ENCODE peak calls at places on chromosomes 16 and 17, in ten cellular contexts. K is HCT116, Q is body of pancreas, Z is lower leg skin, E is GM12892, H is suprapubic skin, Y is ovary, P is A549, V is thyroid gland, R is H1. C is an unnamed sample.

GRCh38 chr17:13490427-13490826 is 111.3 kb downstream of the HS3ST3A1 start:
- DNase-seq in K (no peak), Q (no peak), Z (no peak), E (no peak), H (no peak), Y (no peak), P (no peak), V (no peak), R (no peak), C (no peak)

GRCh38 chr17:75110307-75110937 is 653 bp downstream of the ARMC7 start:
- DNase-seq in K (no peak), Q (peak; percentile 42), Z (no peak), E (no peak), H (no peak), Y (no peak), P (peak; percentile 62), V (peak; percentile 30), R (peak; percentile 77), C (no peak)

GRCh38 chr17:78903101-78903779 is at the start of gene CEP295NL:
- DNase-seq in K (no peak), Q (peak; percentile 66), Z (no peak), E (no peak), H (no peak), Y (no peak), P (peak; percentile 57), V (peak; percentile 54), R (no peak), C (no peak)

GRCh38 chr16:68351991-68352431 is 41.2 kb downstream of the PRMT7 start:
- DNase-seq in K (no peak), Q (peak; percentile 38), Z (no peak), E (no peak), H (no peak), Y (no peak), P (no peak), V (no peak), R (no peak), C (no peak)

GRCh38 chr17:49434821-49435581 is 20.3 kb upstream of the PHB1 start:
- DNase-seq in K (peak; percentile 74), Q (peak; percentile 31), Z (no peak), E (peak; percentile 67), H (no peak), Y (no peak), P (peak; percentile 73), V (peak; percentile 35), R (peak; percentile 87), C (peak; percentile 89)

GRCh38 chr17:71519285-71519684 is 601.5 kb upstream of the SOX9 start:
- DNase-seq in K (no peak), Q (no peak), Z (no peak), E (no peak), H (no peak), Y (no peak), P (no peak), V (no peak), R (no peak), C (no peak)

GRCh38 chr16:70778901-70779309 is 22.1 kb downstream of the VAC14 start:
- DNase-seq in K (peak; percentile 81), Q (peak; percentile 34), Z (peak; percentile 76), E (no peak), H (peak; percentile 83), Y (peak; percentile 80), P (peak; percentile 87), V (peak; percentile 31), R (peak; percentile 87), C (peak; percentile 72)

GRCh38 chr17:2815781-2816185 is 19.5 kb downstream of the RAP1GAP2 start:
- DNase-seq in K (no peak), Q (no peak), Z (no peak), E (no peak), H (no peak), Y (no peak), P (no peak), V (no peak), R (no peak), C (no peak)

GRCh38 chr16:21203155-21203797 is 8.1 kb downstream of the ZP2 start:
- DNase-seq in K (no peak), Q (no peak), Z (no peak), E (no peak), H (no peak), Y (no peak), P (no peak), V (no peak), R (no peak), C (no peak)

GRCh38 chr16:84774810-84775209 is 45.0 kb upstream of the CRISPLD2 start:
- DNase-seq in K (no peak), Q (no peak), Z (peak; percentile 45), E (no peak), H (no peak), Y (no peak), P (no peak), V (no peak), R (no peak), C (peak; percentile 55)

GRCh38 chr17:7237761-7238417 is 1.4 kb downstream of the PHF23 start:
- DNase-seq in K (no peak), Q (peak; percentile 82), Z (no peak), E (peak; percentile 80), H (peak; percentile 90), Y (peak; percentile 85), P (peak; percentile 78), V (peak; percentile 85), R (peak; percentile 94), C (no peak)

GRCh38 chr17:48692049-48692448 is 30.3 kb downstream of the PRAC1 start:
- DNase-seq in K (no peak), Q (no peak), Z (no peak), E (no peak), H (no peak), Y (no peak), P (no peak), V (no peak), R (no peak), C (no peak)

GRCh38 chr17:29444589-29444988 is 54.4 kb downstream of the TAOK1 start:
- DNase-seq in K (no peak), Q (no peak), Z (no peak), E (no peak), H (no peak), Y (no peak), P (no peak), V (no peak), R (no peak), C (peak; percentile 33)

GRCh38 chr17:67993153-67993997 is 2.9 kb downstream of the C17orf58 start:
- DNase-seq in K (peak; percentile 81), Q (peak; percentile 84), Z (peak; percentile 58), E (peak; percentile 65), H (peak; percentile 85), Y (peak; percentile 80), P (peak; percentile 90), V (peak; percentile 77), R (peak; percentile 84), C (peak; percentile 81)
- TF ChIP-seq POLR2A in K (peak; percentile 70), Q (peak; percentile 67), Z (no peak), E (peak; percentile 55), H (peak; percentile 58), Y (peak; percentile 52), P (peak; percentile 68), V (peak; percentile 76), R (peak; percentile 38), C (peak; percentile 58)

GRCh38 chr17:81870155-81870977 is 771 bp downstream of the ARHGDIA start:
- DNase-seq in K (no peak), Q (peak; percentile 49), Z (no peak), E (peak; percentile 46), H (peak; percentile 78), Y (peak; percentile 41), P (peak; percentile 69), V (peak; percentile 40), R (peak; percentile 62), C (no peak)

GRCh38 chr17:81870978-81871386 is at the start of gene ARHGDIA:
- DNase-seq in K (no peak), Q (peak; percentile 97), Z (no peak), E (no peak), H (peak; percentile 65), Y (no peak), P (no peak), V (no peak), R (no peak), C (no peak)

GRCh38 chr17:81869221-81870154 is 1.6 kb downstream of the ARHGDIA start:
- DNase-seq in K (no peak), Q (peak; percentile 60), Z (no peak), E (peak; percentile 78), H (peak; percentile 73), Y (peak; percentile 41), P (peak; percentile 69), V (peak; percentile 20), R (peak; percentile 90), C (no peak)

GRCh38 chr17:81868674-81869220 is 2.4 kb downstream of the ARHGDIA start:
- DNase-seq in K (peak; percentile 84), Q (peak; percentile 69), Z (no peak), E (peak; percentile 6), H (no peak), Y (peak; percentile 61), P (peak; percentile 91), V (peak; percentile 28), R (no peak), C (peak; percentile 77)

GRCh38 chr17:81871387-81872120 is 417 bp upstream of the ARHGDIA start:
- DNase-seq in K (peak; percentile 80), Q (peak; percentile 62), Z (peak; percentile 92), E (peak; percentile 99), H (peak; percentile 96), Y (peak; percentile 93), P (peak; percentile 95), V (peak; percentile 92), R (peak; percentile 93), C (peak; percentile 90)
- TF ChIP-seq POLR2A in K (no peak), Q (peak; percentile 81), Z (no peak), E (peak; percentile 73), H (peak; percentile 94), Y (peak; percentile 98), P (peak; percentile 77), V (peak; percentile 95), R (no peak), C (peak; percentile 82)

DNA sequence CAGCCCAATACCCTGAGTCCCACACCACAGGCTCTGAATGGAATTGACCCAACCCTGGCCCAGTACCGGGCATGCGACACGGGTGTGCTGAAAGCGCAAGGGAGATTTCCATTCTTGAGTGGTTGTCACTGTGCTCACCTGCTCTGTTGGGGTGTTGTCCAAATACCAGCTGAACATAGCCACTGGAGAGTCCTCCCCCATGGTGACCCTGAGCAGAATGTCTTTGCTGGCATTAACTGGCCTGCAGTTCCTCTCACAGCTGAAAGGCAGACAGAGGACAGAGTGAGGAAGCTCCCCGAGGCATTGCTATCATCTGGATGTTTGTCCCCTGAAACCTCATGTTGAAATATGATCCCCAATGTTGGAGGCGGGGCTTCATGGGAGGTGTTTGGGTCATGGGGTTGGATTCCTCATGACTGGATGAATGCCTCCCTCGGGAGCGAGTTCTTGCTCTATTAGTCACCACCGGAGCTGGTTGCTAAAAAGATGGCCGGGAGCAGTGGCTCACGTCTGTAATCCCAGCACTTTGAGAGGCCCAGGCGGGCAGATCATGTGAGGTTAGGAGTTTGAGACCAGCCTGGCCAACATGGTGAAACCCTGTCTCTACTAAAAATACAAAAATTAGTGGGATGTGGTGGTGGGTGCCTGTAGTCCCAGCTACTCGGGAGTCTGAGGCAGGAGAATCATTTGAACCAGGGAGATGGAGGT is 57.3 kb upstream of the BCO1 start:
- DNase-seq in K (peak; percentile 93), Q (peak; percentile 72), Z (peak; percentile 93), E (no peak), H (peak; percentile 94), Y (peak; percentile 92), P (peak; percentile 93), V (peak; percentile 88), R (peak; percentile 81), C (peak; percentile 75)
- TF ChIP-seq POLR2A in K (peak; percentile 75), Q (peak; percentile 62), Z (no peak), E (no peak), H (peak; percentile 15), Y (no peak), P (no peak), V (peak; percentile 62), R (peak; percentile 64), C (no peak)

DNA sequence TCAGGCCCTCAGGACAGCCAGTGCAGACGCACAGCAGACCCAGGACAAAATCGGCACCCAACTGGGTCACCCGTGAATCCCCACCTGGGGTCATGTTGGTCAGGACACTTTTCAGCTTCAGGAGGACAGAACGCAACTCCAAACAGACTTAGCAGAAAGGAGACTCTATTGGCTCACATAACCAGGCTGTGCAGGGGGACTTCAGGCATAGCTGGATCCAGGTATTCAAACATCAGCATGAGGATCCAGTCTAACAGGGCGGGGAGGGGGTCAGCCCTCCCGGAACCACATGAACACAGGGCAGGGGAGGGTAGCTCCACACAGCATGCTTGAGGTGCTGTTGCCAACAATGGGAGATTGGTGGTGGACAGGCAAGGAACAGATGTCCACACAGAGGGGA is 22.0 kb downstream of the ZNF469 start:
- DNase-seq in K (no peak), Q (no peak), Z (no peak), E (no peak), H (no peak), Y (no peak), P (no peak), V (no peak), R (no peak), C (no peak)
- TF ChIP-seq POLR2A in K (no peak), Q (no peak), Z (no peak), E (no peak), H (no peak), Y (no peak), P (no peak), V (no peak), R (no peak), C (no peak)